ENCODE peak calls at places on chromosomes 4 and X, in five cellular contexts. One of them, this sample, is unnamed.

GRCh38 chr4:170990989-170991589 is 822.1 kb upstream of the GALNTL6 start:
- DNase-seq in cardiac fibroblast: no peak
- DNase-seq in left lung: no peak
- DNase-seq in foreskin fibroblast: no peak
- DNase-seq in GM06990: no peak
- DNase-seq in this sample: no peak

GRCh38 chr4:10020871-10021676 is at the start of gene SLC2A9:
- DNase-seq in cardiac fibroblast: peak
- DNase-seq in left lung: no peak
- DNase-seq in foreskin fibroblast: peak
- DNase-seq in GM06990: no peak
- DNase-seq in this sample: no peak

GRCh38 chrX:67601771-67602170 is 58.0 kb downstream of the AR start:
- DNase-seq in cardiac fibroblast: no peak
- DNase-seq in left lung: no peak
- DNase-seq in foreskin fibroblast: peak
- DNase-seq in GM06990: no peak
- DNase-seq in this sample: no peak

GRCh38 chr4:113056318-113056717 is 6.9 kb downstream of the ANK2 start:
- DNase-seq in cardiac fibroblast: no peak
- DNase-seq in left lung: no peak
- DNase-seq in foreskin fibroblast: no peak
- DNase-seq in GM06990: no peak
- DNase-seq in this sample: no peak

GRCh38 chr4:19772581-19772980 is 479.1 kb upstream of the SLIT2 start:
- DNase-seq in cardiac fibroblast: no peak
- DNase-seq in left lung: no peak
- DNase-seq in foreskin fibroblast: no peak
- DNase-seq in GM06990: no peak
- DNase-seq in this sample: no peak

GRCh38 chr4:113478032-113478431 is 283.5 kb downstream of the CAMK2D start:
- DNase-seq in cardiac fibroblast: no peak
- DNase-seq in left lung: no peak
- DNase-seq in foreskin fibroblast: no peak
- DNase-seq in GM06990: no peak
- DNase-seq in this sample: no peak

GRCh38 chrX:10173331-10173900 is 16.6 kb downstream of the CLCN4 start:
- DNase-seq in cardiac fibroblast: peak
- DNase-seq in left lung: no peak
- DNase-seq in foreskin fibroblast: peak
- DNase-seq in GM06990: no peak
- DNase-seq in this sample: no peak

GRCh38 chr4:122015203-122015602 is 63.3 kb upstream of the TRPC3 start:
- DNase-seq in cardiac fibroblast: no peak
- DNase-seq in left lung: no peak
- DNase-seq in foreskin fibroblast: no peak
- DNase-seq in GM06990: no peak
- DNase-seq in this sample: no peak

GRCh38 chr4:6938758-6939201 is 29.2 kb downstream of the TBC1D14 start:
- DNase-seq in cardiac fibroblast: no peak
- DNase-seq in left lung: peak
- DNase-seq in foreskin fibroblast: peak
- DNase-seq in GM06990: no peak
- DNase-seq in this sample: no peak

GRCh38 chr4:20318899-20319291 is 67.2 kb downstream of the SLIT2 start:
- DNase-seq in cardiac fibroblast: no peak
- DNase-seq in left lung: no peak
- DNase-seq in foreskin fibroblast: no peak
- DNase-seq in GM06990: no peak
- DNase-seq in this sample: no peak

GRCh38 chr4:15689540-15689939 is 7.9 kb downstream of the FAM200B start:
- DNase-seq in cardiac fibroblast: peak
- DNase-seq in left lung: no peak
- DNase-seq in foreskin fibroblast: no peak
- DNase-seq in GM06990: no peak
- DNase-seq in this sample: no peak

GRCh38 chr4:123477804-123478209 is 81.2 kb downstream of the SPRY1 start:
- DNase-seq in cardiac fibroblast: peak
- DNase-seq in left lung: no peak
- DNase-seq in foreskin fibroblast: peak
- DNase-seq in GM06990: no peak
- DNase-seq in this sample: no peak

GRCh38 chrX:11557120-11557519 is 108.6 kb downstream of the ARHGAP6 start:
- DNase-seq in cardiac fibroblast: peak
- DNase-seq in left lung: no peak
- DNase-seq in foreskin fibroblast: peak
- DNase-seq in GM06990: no peak
- DNase-seq in this sample: no peak

GRCh38 chr4:147103403-147103946 is 157.8 kb upstream of the TTC29 start:
- DNase-seq in cardiac fibroblast: peak
- DNase-seq in left lung: no peak
- DNase-seq in foreskin fibroblast: peak
- DNase-seq in GM06990: no peak
- DNase-seq in this sample: no peak

GRCh38 chrX:107290019-107290418 is 83.6 kb downstream of the DNAAF6 start:
- DNase-seq in cardiac fibroblast: no peak
- DNase-seq in left lung: no peak
- DNase-seq in foreskin fibroblast: no peak
- DNase-seq in GM06990: no peak
- DNase-seq in this sample: no peak

GRCh38 chr4:189185810-189186432 is 754.8 kb upstream of the FRG1 start:
- DNase-seq in cardiac fibroblast: no peak
- DNase-seq in left lung: no peak
- DNase-seq in foreskin fibroblast: no peak
- DNase-seq in GM06990: no peak
- DNase-seq in this sample: no peak

GRCh38 chr4:37434469-37434868 is 189.9 kb downstream of the NWD2 start:
- DNase-seq in cardiac fibroblast: peak
- DNase-seq in left lung: no peak
- DNase-seq in foreskin fibroblast: no peak
- DNase-seq in GM06990: no peak
- DNase-seq in this sample: no peak

GRCh38 chrX:41144873-41145272 is 59.6 kb downstream of the USP9X start:
- DNase-seq in cardiac fibroblast: no peak
- DNase-seq in left lung: no peak
- DNase-seq in foreskin fibroblast: peak
- DNase-seq in GM06990: no peak
- DNase-seq in this sample: no peak

GRCh38 chrX:750263-750662 is 119.7 kb downstream of the SHOX start:
- DNase-seq in cardiac fibroblast: no peak
- DNase-seq in left lung: no peak
- DNase-seq in foreskin fibroblast: peak
- DNase-seq in GM06990: no peak
- DNase-seq in this sample: no peak

GRCh38 chr4:77120888-77121508 is 36.0 kb upstream of the CCNG2 start:
- DNase-seq in cardiac fibroblast: no peak
- DNase-seq in left lung: no peak
- DNase-seq in foreskin fibroblast: no peak
- DNase-seq in GM06990: no peak
- DNase-seq in this sample: no peak

GRCh38 chr4:54320826-54321320 is 91.8 kb downstream of the PDGFRA start:
- DNase-seq in cardiac fibroblast: no peak
- DNase-seq in left lung: no peak
- DNase-seq in foreskin fibroblast: no peak
- DNase-seq in GM06990: no peak
- DNase-seq in this sample: no peak

GRCh38 chr4:108030332-108030731 is 40.6 kb downstream of the HADH start:
- DNase-seq in cardiac fibroblast: peak
- DNase-seq in left lung: no peak
- DNase-seq in foreskin fibroblast: peak
- DNase-seq in GM06990: peak
- DNase-seq in this sample: no peak

GRCh38 chr4:89868999-89869589 is 25.6 kb upstream of the MMRN1 start:
- DNase-seq in cardiac fibroblast: peak
- DNase-seq in left lung: no peak
- DNase-seq in foreskin fibroblast: peak
- DNase-seq in GM06990: no peak
- DNase-seq in this sample: no peak

GRCh38 chr4:117941611-117942010 is 92.7 kb upstream of the NDST3 start:
- DNase-seq in cardiac fibroblast: no peak
- DNase-seq in left lung: peak
- DNase-seq in foreskin fibroblast: no peak
- DNase-seq in GM06990: no peak
- DNase-seq in this sample: no peak

GRCh38 chr4:170758988-170759387 is 669.2 kb upstream of the AADAT start:
- DNase-seq in cardiac fibroblast: no peak
- DNase-seq in left lung: no peak
- DNase-seq in foreskin fibroblast: no peak
- DNase-seq in GM06990: no peak
- DNase-seq in this sample: no peak

GRCh38 chr4:186032259-186032658 is 36.7 kb upstream of the TLR3 start:
- DNase-seq in cardiac fibroblast: peak
- DNase-seq in left lung: no peak
- DNase-seq in foreskin fibroblast: no peak
- DNase-seq in GM06990: no peak
- DNase-seq in this sample: no peak

GRCh38 chr4:82761249-82761648 is 37.3 kb downstream of the SCD5 start:
- DNase-seq in cardiac fibroblast: no peak
- DNase-seq in left lung: no peak
- DNase-seq in foreskin fibroblast: peak
- DNase-seq in GM06990: no peak
- DNase-seq in this sample: no peak

GRCh38 chr4:52718123-52718522 is 33.1 kb downstream of the ERVMER34-1 start:
- DNase-seq in cardiac fibroblast: no peak
- DNase-seq in left lung: no peak
- DNase-seq in foreskin fibroblast: peak
- DNase-seq in GM06990: no peak
- DNase-seq in this sample: no peak

GRCh38 chrX:69153060-69153730 is 12.1 kb downstream of the PJA1 start:
- DNase-seq in cardiac fibroblast: peak
- DNase-seq in left lung: no peak
- DNase-seq in foreskin fibroblast: peak
- DNase-seq in GM06990: no peak
- DNase-seq in this sample: no peak

GRCh38 chr4:121785479-121785878 is 15.6 kb upstream of the EXOSC9 start:
- DNase-seq in cardiac fibroblast: peak
- DNase-seq in left lung: no peak
- DNase-seq in foreskin fibroblast: peak
- DNase-seq in GM06990: no peak
- DNase-seq in this sample: no peak

GRCh38 chr4:38856524-38857337 is at the start of gene TLR6:
- DNase-seq in cardiac fibroblast: peak
- DNase-seq in left lung: no peak
- DNase-seq in foreskin fibroblast: peak
- DNase-seq in GM06990: peak
- DNase-seq in this sample: no peak
- TF ChIP-seq CTCF in cardiac fibroblast: peak
- TF ChIP-seq CTCF in left lung: peak
- TF ChIP-seq CTCF in foreskin fibroblast: peak
- TF ChIP-seq CTCF in GM06990: peak
- TF ChIP-seq CTCF in this sample: peak

GRCh38 chr4:109560687-109561452 is 824 bp downstream of the MCUB start:
- DNase-seq in cardiac fibroblast: peak
- DNase-seq in left lung: peak
- DNase-seq in foreskin fibroblast: peak
- DNase-seq in GM06990: peak
- DNase-seq in this sample: no peak

GRCh38 chr4:109559625-109559982 is 442 bp upstream of the MCUB start:
- DNase-seq in cardiac fibroblast: no peak
- DNase-seq in left lung: peak
- DNase-seq in foreskin fibroblast: peak
- DNase-seq in GM06990: no peak
- DNase-seq in this sample: no peak

GRCh38 chr4:109559983-109560686 is at the start of gene MCUB:
- DNase-seq in cardiac fibroblast: peak
- DNase-seq in left lung: peak
- DNase-seq in foreskin fibroblast: peak
- DNase-seq in GM06990: peak
- DNase-seq in this sample: peak

GRCh38 chr4:109554971-109555370 is 5.1 kb upstream of the MCUB start:
- DNase-seq in cardiac fibroblast: peak
- DNase-seq in left lung: no peak
- DNase-seq in foreskin fibroblast: no peak
- DNase-seq in GM06990: no peak
- DNase-seq in this sample: no peak

DNA sequence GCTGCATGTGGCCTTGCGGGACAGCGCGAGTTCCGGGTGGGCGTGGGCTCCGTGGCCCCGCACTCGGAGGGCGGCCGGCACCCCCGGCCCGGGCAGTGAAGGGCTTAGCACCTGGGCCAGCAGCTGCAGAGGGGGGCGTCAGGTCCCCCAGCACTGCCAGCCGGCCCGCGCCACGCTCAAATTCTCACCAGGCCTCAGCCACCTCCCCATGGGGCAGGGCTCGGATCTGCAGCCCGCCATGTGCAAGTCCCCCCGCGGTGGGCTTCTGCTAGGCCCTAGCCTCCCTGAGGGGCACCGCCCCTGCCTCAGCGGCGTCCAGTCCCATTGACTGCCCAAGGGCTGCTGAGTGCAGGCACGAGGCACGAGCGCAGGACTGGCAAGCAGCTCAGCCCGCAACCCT is 2.6 kb upstream of the MCUB start:
- DNase-seq in cardiac fibroblast: no peak
- DNase-seq in left lung: no peak
- DNase-seq in foreskin fibroblast: no peak
- DNase-seq in GM06990: no peak
- DNase-seq in this sample: no peak
- TF ChIP-seq CTCF in cardiac fibroblast: no peak
- TF ChIP-seq CTCF in left lung: no peak
- TF ChIP-seq CTCF in foreskin fibroblast: no peak
- TF ChIP-seq CTCF in GM06990: no peak
- TF ChIP-seq CTCF in this sample: no peak

GRCh38 chrX:80431502-80431832 is 11.2 kb downstream of the TENT5D start:
- DNase-seq in cardiac fibroblast: no peak
- DNase-seq in left lung: no peak
- DNase-seq in foreskin fibroblast: no peak
- DNase-seq in GM06990: no peak
- DNase-seq in this sample: no peak
- TF ChIP-seq CTCF in cardiac fibroblast: no peak
- TF ChIP-seq CTCF in left lung: no peak
- TF ChIP-seq CTCF in foreskin fibroblast: no peak
- TF ChIP-seq CTCF in GM06990: no peak
- TF ChIP-seq CTCF in this sample: no peak

GRCh38 chr4:986949-987688 is at the start of gene IDUA:
- DNase-seq in cardiac fibroblast: peak
- DNase-seq in left lung: peak
- DNase-seq in foreskin fibroblast: peak
- DNase-seq in GM06990: peak
- DNase-seq in this sample: no peak
- TF ChIP-seq CTCF in cardiac fibroblast: peak
- TF ChIP-seq CTCF in left lung: peak
- TF ChIP-seq CTCF in foreskin fibroblast: peak
- TF ChIP-seq CTCF in GM06990: peak
- TF ChIP-seq CTCF in this sample: peak

GRCh38 chr4:76108467-76109181 is 34.1 kb downstream of the ART3 start:
- DNase-seq in cardiac fibroblast: peak
- DNase-seq in left lung: no peak
- DNase-seq in foreskin fibroblast: peak
- DNase-seq in GM06990: no peak
- DNase-seq in this sample: no peak
- TF ChIP-seq CTCF in cardiac fibroblast: no peak
- TF ChIP-seq CTCF in left lung: no peak
- TF ChIP-seq CTCF in foreskin fibroblast: no peak
- TF ChIP-seq CTCF in GM06990: peak
- TF ChIP-seq CTCF in this sample: no peak

This sample was measured in chondrocyte.